ENCODE peak calls at places on chromosomes 12 and 14, in five cellular contexts. S is H1, A is GM12878, L is HepG2, O is K562. X is an unnamed sample.

GRCh38 chr12:88579572-88579940 is 715 bp downstream of the KITLG start:
- DNase-seq in O (no peak), L (no peak), S (peak; percentile 63), A (no peak), X (peak; percentile 18)

GRCh38 chr12:26195641-26196423 is 459 bp downstream of the SSPN start:
- DNase-seq in S (peak; percentile 64), L (no peak), A (no peak), O (no peak), X (peak; percentile 39)

GRCh38 chr14:74879427-74880180 is 2.1 kb upstream of the DLST start:
- DNase-seq in L (peak; percentile 30), A (no peak), S (no peak), O (no peak), X (no peak)

GRCh38 chr12:55931780-55932545 is 1.0 kb downstream of the DGKA start:
- DNase-seq in A (no peak), O (peak; percentile 67), S (peak; percentile 73), L (no peak), X (peak; percentile 65)

GRCh38 chr12:29283969-29284368 is 97.0 kb downstream of the ERGIC2 start:
- DNase-seq in S (no peak), A (no peak), L (no peak), O (no peak), X (no peak)

GRCh38 chr12:121905746-121906145 is 12.6 kb upstream of the CFAP251 start:
- DNase-seq in O (no peak), L (no peak), S (no peak), A (no peak), X (no peak)

GRCh38 chr14:92507174-92507768 is 6.3 kb upstream of the RIN3 start:
- DNase-seq in A (peak; percentile 65), O (no peak), S (no peak), L (no peak), X (no peak)

GRCh38 chr14:46540986-46541385 is 110.6 kb downstream of the RPL10L start:
- DNase-seq in L (no peak), A (no peak), S (no peak), O (no peak), X (no peak)

GRCh38 chr12:90682398-90682797 is 272.6 kb downstream of the CCER1 start:
- DNase-seq in S (no peak), L (no peak), A (no peak), O (no peak), X (no peak)

GRCh38 chr12:89970646-89971192 is 262.1 kb upstream of the ATP2B1 start:
- DNase-seq in L (no peak), O (no peak), S (no peak), A (no peak), X (no peak)

GRCh38 chr12:120266180-120266535 is 628 bp upstream of the PXN start:
- DNase-seq in S (no peak), L (no peak), O (no peak), A (no peak), X (no peak)

GRCh38 chr12:28340261-28340660 is 150.0 kb downstream of the CCDC91 start:
- DNase-seq in S (no peak), O (no peak), A (no peak), L (no peak), X (no peak)

GRCh38 chr12:1842905-1843640 is 22.7 kb downstream of the LRTM2 start:
- DNase-seq in A (no peak), S (peak; percentile 45), O (no peak), L (no peak), X (peak; percentile 10)

GRCh38 chr12:91094036-91094660 is 17.1 kb downstream of the LUM start:
- DNase-seq in L (no peak), S (no peak), O (no peak), A (no peak), X (no peak)

GRCh38 chr14:104105822-104106470 is 20.4 kb downstream of the ASPG start:
- DNase-seq in O (no peak), S (peak; percentile 37), L (no peak), A (no peak), X (no peak)

GRCh38 chr12:39846971-39847661 is 227.5 kb upstream of the ABCD2 start:
- DNase-seq in A (no peak), L (peak; percentile 4), S (no peak), O (no peak), X (no peak)

GRCh38 chr14:52850520-52850919 is 59.1 kb upstream of the GNPNAT1 start:
- DNase-seq in O (no peak), S (peak; percentile 30), L (peak; percentile 53), A (no peak), X (no peak)

GRCh38 chr14:66076166-66076565 is 410.0 kb upstream of the CCDC196 start:
- DNase-seq in S (no peak), A (no peak), L (no peak), O (no peak), X (no peak)

GRCh38 chr14:24096545-24097181 is 2.6 kb downstream of the PCK2 start:
- DNase-seq in A (no peak), L (no peak), S (no peak), O (no peak), X (no peak)

GRCh38 chr12:56317675-56318074 is 1.9 kb upstream of the CNPY2 start:
- DNase-seq in L (no peak), O (no peak), S (no peak), A (no peak), X (peak; percentile 36)

GRCh38 chr14:92651793-92652382 is 96.5 kb downstream of the LGMN start:
- DNase-seq in O (no peak), A (no peak), L (no peak), S (no peak), X (no peak)

GRCh38 chr12:63445266-63445665 is 223.0 kb downstream of the DPY19L2 start:
- DNase-seq in L (no peak), A (no peak), O (no peak), S (no peak), X (no peak)

GRCh38 chr14:67746927-67747326 is 45.2 kb downstream of the RDH12 start:
- DNase-seq in O (no peak), L (no peak), A (peak; percentile 17), S (no peak), X (no peak)

GRCh38 chr12:32946504-32947131 is 50.0 kb upstream of the PKP2 start:
- DNase-seq in A (no peak), S (no peak), O (no peak), L (no peak), X (no peak)

GRCh38 chr12:128795530-128796361 is 28.0 kb downstream of the SLC15A4 start:
- DNase-seq in A (no peak), S (no peak), O (no peak), L (no peak), X (no peak)

GRCh38 chr14:92414685-92415084 is 91.7 kb downstream of the SLC24A4 start:
- DNase-seq in O (no peak), L (no peak), A (no peak), S (no peak), X (no peak)

GRCh38 chr12:29889737-29890136 is 106.0 kb upstream of the TMTC1 start:
- DNase-seq in A (no peak), O (peak; percentile 7), S (peak; percentile 93), L (peak; percentile 4), X (peak; percentile 86)

GRCh38 chr12:33575346-33575745 is 135.7 kb upstream of the SYT10 start:
- DNase-seq in A (no peak), S (no peak), O (no peak), L (no peak), X (no peak)

DNA sequence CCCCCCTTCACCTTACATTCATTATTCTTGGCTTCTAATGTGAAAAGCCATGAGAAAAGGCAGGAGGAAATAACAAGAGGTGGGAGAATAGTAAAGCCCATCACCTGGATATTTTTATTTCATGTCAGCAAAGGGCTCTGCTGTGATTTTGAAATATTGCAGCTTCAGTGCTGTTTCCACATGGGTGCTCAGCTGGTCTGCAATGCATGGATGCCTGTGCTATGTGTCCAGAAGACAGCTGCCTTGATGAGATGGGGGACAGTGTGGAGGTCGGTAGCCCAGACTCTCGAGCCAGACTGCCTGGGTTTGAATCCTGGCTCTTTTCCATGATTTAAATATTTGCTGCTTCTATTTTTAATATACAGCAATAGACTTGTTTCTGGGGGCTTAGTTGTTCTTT is 477.5 kb upstream of the GARIN6 start:
- DNase-seq in O (no peak), L (no peak), A (no peak), S (no peak), X (no peak)
- TF ChIP-seq ATF2 in O (no peak), L (no peak), A (no peak), S (no peak), X (no peak)

GRCh38 chr12:49041881-49042484 is 18.6 kb downstream of the KMT2D start:
- DNase-seq in S (no peak), A (no peak), O (no peak), L (no peak), X (no peak)
- TF ChIP-seq ATF2 in S (no peak), A (no peak), O (no peak), L (no peak), X (no peak)

GRCh38 chr14:38208825-38209562 is 1.3 kb downstream of the SSTR1 start:
- DNase-seq in L (peak; percentile 33), A (no peak), S (peak; percentile 79), O (no peak), X (peak; percentile 56)
- TF ChIP-seq ATF2 in L (no peak), A (no peak), S (no peak), O (no peak), X (no peak)

GRCh38 chr14:94355191-94355794 is 32.2 kb upstream of the SERPINA6 start:
- DNase-seq in L (peak; percentile 85), O (no peak), A (no peak), S (peak; percentile 61), X (peak; percentile 69)
- TF ChIP-seq ATF2 in L (peak; percentile 52), O (no peak), A (no peak), S (no peak), X (no peak)

X was measured in WTC11.